ENCODE peak calls at places on chromosomes 16 and 17, in six cellular contexts. One of them, this sample, is unnamed.

GRCh38 chr17:43543771-43544575 is 2.2 kb downstream of the ETV4 start:
- ATAC-seq in upper lobe of right lung: no peak
- ATAC-seq in lower lobe of right lung: no peak
- ATAC-seq in A549: no peak
- ATAC-seq in Panc1: no peak
- ATAC-seq in upper lobe of left lung: no peak
- ATAC-seq in this sample: no peak

GRCh38 chr17:41695954-41696720 is 7.5 kb downstream of the EIF1 start:
- ATAC-seq in lower lobe of right lung: peak; percentile 63
- ATAC-seq in upper lobe of left lung: peak; percentile 77
- ATAC-seq in A549: peak; percentile 48
- ATAC-seq in Panc1: peak; percentile 66
- ATAC-seq in upper lobe of right lung: peak; percentile 78
- ATAC-seq in this sample: no peak

GRCh38 chr17:81556175-81556691 is 4.1 kb upstream of the FAAP100 start:
- ATAC-seq in upper lobe of left lung: no peak
- ATAC-seq in upper lobe of right lung: no peak
- ATAC-seq in lower lobe of right lung: no peak
- ATAC-seq in Panc1: no peak
- ATAC-seq in A549: no peak
- ATAC-seq in this sample: no peak

GRCh38 chr16:84532299-84532724 is 27.9 kb upstream of the MEAK7 start:
- ATAC-seq in upper lobe of right lung: peak; percentile 78
- ATAC-seq in A549: peak; percentile 93
- ATAC-seq in Panc1: peak; percentile 90
- ATAC-seq in lower lobe of right lung: peak; percentile 83
- ATAC-seq in upper lobe of left lung: peak; percentile 87
- ATAC-seq in this sample: peak; percentile 87

GRCh38 chr16:49844399-49844798 is 11.5 kb downstream of the ZNF423 start:
- ATAC-seq in upper lobe of right lung: no peak
- ATAC-seq in lower lobe of right lung: no peak
- ATAC-seq in upper lobe of left lung: no peak
- ATAC-seq in Panc1: no peak
- ATAC-seq in A549: no peak
- ATAC-seq in this sample: no peak

GRCh38 chr17:79788989-79789942 is 7.6 kb downstream of the CBX8 start:
- ATAC-seq in upper lobe of left lung: peak; percentile 1
- ATAC-seq in A549: peak; percentile 1
- ATAC-seq in upper lobe of right lung: peak; percentile 8
- ATAC-seq in lower lobe of right lung: peak; percentile 18
- ATAC-seq in Panc1: peak; percentile 1
- ATAC-seq in this sample: no peak

GRCh38 chr16:89615176-89615575 is 1.7 kb downstream of the DPEP1 start:
- ATAC-seq in lower lobe of right lung: peak; percentile 13
- ATAC-seq in A549: peak; percentile 38
- ATAC-seq in Panc1: peak; percentile 11
- ATAC-seq in upper lobe of left lung: no peak
- ATAC-seq in upper lobe of right lung: peak; percentile 11
- ATAC-seq in this sample: no peak

GRCh38 chr17:64535357-64535756 is 28.6 kb downstream of the CEP95 start:
- ATAC-seq in A549: no peak
- ATAC-seq in upper lobe of left lung: no peak
- ATAC-seq in Panc1: no peak
- ATAC-seq in upper lobe of right lung: no peak
- ATAC-seq in lower lobe of right lung: no peak
- ATAC-seq in this sample: no peak

GRCh38 chr16:31356566-31357323 is 1.8 kb downstream of the ITGAX start:
- ATAC-seq in A549: no peak
- ATAC-seq in Panc1: no peak
- ATAC-seq in lower lobe of right lung: no peak
- ATAC-seq in upper lobe of right lung: peak; percentile 7
- ATAC-seq in upper lobe of left lung: no peak
- ATAC-seq in this sample: no peak

GRCh38 chr17:19507673-19508326 is 25.9 kb upstream of the SLC47A1 start:
- ATAC-seq in upper lobe of right lung: peak; percentile 92
- ATAC-seq in A549: peak; percentile 95
- ATAC-seq in upper lobe of left lung: peak; percentile 94
- ATAC-seq in lower lobe of right lung: peak; percentile 94
- ATAC-seq in Panc1: peak; percentile 95
- ATAC-seq in this sample: peak; percentile 91

GRCh38 chr17:10737786-10738185 is 8.0 kb upstream of the TMEM220 start:
- ATAC-seq in Panc1: no peak
- ATAC-seq in upper lobe of right lung: no peak
- ATAC-seq in upper lobe of left lung: no peak
- ATAC-seq in lower lobe of right lung: no peak
- ATAC-seq in A549: no peak
- ATAC-seq in this sample: no peak

GRCh38 chr16:22233050-22233405 is 26.9 kb downstream of the EEF2K start:
- ATAC-seq in A549: peak; percentile 69
- ATAC-seq in Panc1: no peak
- ATAC-seq in upper lobe of left lung: no peak
- ATAC-seq in lower lobe of right lung: peak; percentile 11
- ATAC-seq in upper lobe of right lung: no peak
- ATAC-seq in this sample: no peak

GRCh38 chr17:17108681-17109049 is 66.4 kb downstream of the MPRIP start:
- ATAC-seq in A549: peak; percentile 12
- ATAC-seq in upper lobe of right lung: peak; percentile 67
- ATAC-seq in Panc1: no peak
- ATAC-seq in lower lobe of right lung: peak; percentile 65
- ATAC-seq in upper lobe of left lung: no peak
- ATAC-seq in this sample: peak; percentile 32

GRCh38 chr16:29790949-29791844 is 646 bp downstream of the KIF22 start:
- ATAC-seq in A549: peak; percentile 61
- ATAC-seq in upper lobe of left lung: peak; percentile 26
- ATAC-seq in lower lobe of right lung: no peak
- ATAC-seq in Panc1: peak; percentile 59
- ATAC-seq in upper lobe of right lung: no peak
- ATAC-seq in this sample: peak; percentile 1

GRCh38 chr16:3698941-3699340 is 18.4 kb downstream of the TRAP1 start:
- ATAC-seq in upper lobe of right lung: no peak
- ATAC-seq in upper lobe of left lung: no peak
- ATAC-seq in A549: no peak
- ATAC-seq in lower lobe of right lung: no peak
- ATAC-seq in Panc1: peak; percentile 42
- ATAC-seq in this sample: no peak

GRCh38 chr17:76528156-76528527 is 9.4 kb downstream of the CYGB start:
- ATAC-seq in Panc1: peak; percentile 49
- ATAC-seq in upper lobe of left lung: no peak
- ATAC-seq in A549: no peak
- ATAC-seq in upper lobe of right lung: no peak
- ATAC-seq in lower lobe of right lung: no peak
- ATAC-seq in this sample: no peak

GRCh38 chr16:78742501-78743283 is 643.2 kb downstream of the WWOX start:
- ATAC-seq in A549: no peak
- ATAC-seq in upper lobe of right lung: peak; percentile 77
- ATAC-seq in Panc1: no peak
- ATAC-seq in upper lobe of left lung: peak; percentile 60
- ATAC-seq in lower lobe of right lung: peak; percentile 71
- ATAC-seq in this sample: peak; percentile 70

GRCh38 chr17:59154335-59154720 is 658 bp downstream of the SKA2 start:
- ATAC-seq in upper lobe of left lung: peak; percentile 9
- ATAC-seq in Panc1: peak; percentile 15
- ATAC-seq in lower lobe of right lung: peak; percentile 25
- ATAC-seq in upper lobe of right lung: no peak
- ATAC-seq in A549: peak; percentile 12
- ATAC-seq in this sample: no peak

GRCh38 chr17:6700948-6701307 is 12.2 kb downstream of the SLC13A5 start:
- ATAC-seq in upper lobe of right lung: no peak
- ATAC-seq in lower lobe of right lung: no peak
- ATAC-seq in Panc1: no peak
- ATAC-seq in upper lobe of left lung: no peak
- ATAC-seq in A549: no peak
- ATAC-seq in this sample: no peak

GRCh38 chr16:56637814-56638750 is at the start of gene MT1A:
- ATAC-seq in lower lobe of right lung: peak; percentile 81
- ATAC-seq in upper lobe of left lung: peak; percentile 87
- ATAC-seq in A549: peak; percentile 77
- ATAC-seq in Panc1: peak; percentile 90
- ATAC-seq in upper lobe of right lung: peak; percentile 80
- ATAC-seq in this sample: peak; percentile 84

GRCh38 chr17:42779942-42780815 is at the start of gene WNK4:
- ATAC-seq in Panc1: peak; percentile 90
- ATAC-seq in lower lobe of right lung: peak; percentile 20
- ATAC-seq in upper lobe of left lung: peak; percentile 63
- ATAC-seq in upper lobe of right lung: peak; percentile 10
- ATAC-seq in A549: peak; percentile 46
- ATAC-seq in this sample: peak; percentile 52

GRCh38 chr17:41728056-41728455 is 6.4 kb downstream of the HAP1 start:
- ATAC-seq in Panc1: no peak
- ATAC-seq in A549: no peak
- ATAC-seq in upper lobe of right lung: no peak
- ATAC-seq in upper lobe of left lung: no peak
- ATAC-seq in lower lobe of right lung: no peak
- ATAC-seq in this sample: no peak

DNA sequence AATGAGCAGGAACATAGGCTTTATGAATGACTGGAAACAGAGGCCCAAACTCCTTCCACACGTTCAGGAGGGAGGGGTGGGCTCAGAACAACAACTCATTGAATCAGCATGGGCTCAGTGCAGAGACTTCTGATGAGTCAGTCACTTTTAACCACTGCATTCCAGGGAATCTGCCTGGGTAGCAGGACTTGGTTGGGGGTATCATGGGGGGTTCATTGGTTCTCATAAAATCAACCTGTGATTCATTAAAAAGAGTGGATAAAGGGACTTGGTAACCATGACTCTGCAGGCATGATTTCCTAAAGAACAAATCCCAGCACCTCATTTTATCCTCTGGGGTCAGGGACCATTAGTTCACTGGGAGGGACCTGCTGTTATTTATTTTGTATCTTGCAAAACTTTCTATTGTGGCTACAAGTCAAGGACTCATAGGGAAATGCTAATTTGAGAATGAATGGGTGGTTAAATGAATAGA is 13.8 kb downstream of the ITGB3 start:
- ATAC-seq in Panc1: no peak
- ATAC-seq in A549: peak; percentile 61
- ATAC-seq in upper lobe of left lung: peak; percentile 57
- ATAC-seq in upper lobe of right lung: no peak
- ATAC-seq in lower lobe of right lung: no peak
- ATAC-seq in this sample: no peak
- TF ChIP-seq CTCF in Panc1: no peak
- TF ChIP-seq CTCF in A549: no peak
- TF ChIP-seq CTCF in upper lobe of left lung: no peak
- TF ChIP-seq CTCF in upper lobe of right lung: no peak
- TF ChIP-seq CTCF in lower lobe of right lung: no peak
- TF ChIP-seq CTCF in this sample: no peak

GRCh38 chr16:87465306-87465705 is 27.5 kb downstream of the ZCCHC14 start:
- ATAC-seq in A549: no peak
- ATAC-seq in upper lobe of right lung: peak; percentile 81
- ATAC-seq in Panc1: peak; percentile 47
- ATAC-seq in upper lobe of left lung: peak; percentile 88
- ATAC-seq in lower lobe of right lung: peak; percentile 87
- ATAC-seq in this sample: peak; percentile 86
- H3K27ac ChIP-seq in A549: peak overlapping the region; percentile 55
- H3K27ac ChIP-seq in upper lobe of right lung: peak overlapping the region; percentile 94
- H3K27ac ChIP-seq in Panc1: peak overlapping the region; percentile 82
- H3K27ac ChIP-seq in upper lobe of left lung: peak overlapping the region; percentile 95
- H3K27ac ChIP-seq in lower lobe of right lung: peak overlapping the region; percentile 88
- H3K27ac ChIP-seq in this sample: peak overlapping the region; percentile 87

GRCh38 chr17:63443053-63443452 is 3.1 kb downstream of the CYB561 start:
- ATAC-seq in upper lobe of left lung: no peak
- ATAC-seq in Panc1: no peak
- ATAC-seq in lower lobe of right lung: no peak
- ATAC-seq in upper lobe of right lung: no peak
- ATAC-seq in A549: no peak
- ATAC-seq in this sample: no peak

GRCh38 chr17:63441654-63442053 is 4.5 kb downstream of the CYB561 start:
- ATAC-seq in A549: no peak
- ATAC-seq in Panc1: no peak
- ATAC-seq in upper lobe of left lung: no peak
- ATAC-seq in lower lobe of right lung: no peak
- ATAC-seq in upper lobe of right lung: no peak
- ATAC-seq in this sample: no peak

GRCh38 chr17:63442074-63442473 is 4.0 kb downstream of the CYB561 start:
- ATAC-seq in upper lobe of left lung: no peak
- ATAC-seq in lower lobe of right lung: no peak
- ATAC-seq in A549: no peak
- ATAC-seq in upper lobe of right lung: no peak
- ATAC-seq in Panc1: no peak
- ATAC-seq in this sample: no peak

GRCh38 chr17:63440770-63441335 is 5.3 kb downstream of the CYB561 start:
- ATAC-seq in upper lobe of right lung: no peak
- ATAC-seq in upper lobe of left lung: no peak
- ATAC-seq in lower lobe of right lung: no peak
- ATAC-seq in A549: no peak
- ATAC-seq in Panc1: no peak
- ATAC-seq in this sample: no peak

DNA sequence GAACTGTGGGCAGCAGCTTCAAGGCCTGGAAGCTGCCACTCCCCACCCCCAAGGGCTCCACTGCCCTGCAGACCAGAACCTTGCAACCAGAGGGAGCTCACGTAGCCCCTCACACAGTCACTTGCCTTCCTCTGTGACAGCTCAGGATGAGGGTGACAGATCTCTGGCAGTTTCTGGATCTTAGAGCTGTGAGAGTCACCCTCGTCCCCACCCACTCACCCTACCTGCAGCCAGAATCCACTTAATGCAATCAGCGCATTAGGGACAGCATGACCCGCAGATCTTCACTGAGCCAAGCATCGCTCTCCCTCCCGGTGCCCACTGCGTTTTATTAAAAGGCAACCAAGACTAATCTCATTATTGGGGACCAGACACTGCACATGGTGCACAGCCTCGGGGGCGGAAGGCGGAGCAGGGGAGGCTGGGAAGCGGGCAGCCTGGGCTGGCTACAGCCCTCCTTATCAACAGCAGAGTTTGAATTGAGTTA is 3.5 kb downstream of the CYB561 start:
- ATAC-seq in upper lobe of right lung: no peak
- ATAC-seq in upper lobe of left lung: no peak
- ATAC-seq in lower lobe of right lung: no peak
- ATAC-seq in Panc1: no peak
- ATAC-seq in A549: peak; percentile 8
- ATAC-seq in this sample: no peak
- H3K4me1 ChIP-seq in upper lobe of right lung: peaks cover 28% of the 10 kb centered on the region
- H3K4me1 ChIP-seq in upper lobe of left lung: peaks cover 92% of the 10 kb centered on the region
- H3K4me1 ChIP-seq in lower lobe of right lung: peaks cover 60% of the 10 kb centered on the region
- H3K4me1 ChIP-seq in Panc1: peaks cover 38% of the 10 kb centered on the region
- H3K4me1 ChIP-seq in A549: peaks cover 15% of the 10 kb centered on the region
- H3K4me1 ChIP-seq in this sample: peaks cover 57% of the 10 kb centered on the region

DNA sequence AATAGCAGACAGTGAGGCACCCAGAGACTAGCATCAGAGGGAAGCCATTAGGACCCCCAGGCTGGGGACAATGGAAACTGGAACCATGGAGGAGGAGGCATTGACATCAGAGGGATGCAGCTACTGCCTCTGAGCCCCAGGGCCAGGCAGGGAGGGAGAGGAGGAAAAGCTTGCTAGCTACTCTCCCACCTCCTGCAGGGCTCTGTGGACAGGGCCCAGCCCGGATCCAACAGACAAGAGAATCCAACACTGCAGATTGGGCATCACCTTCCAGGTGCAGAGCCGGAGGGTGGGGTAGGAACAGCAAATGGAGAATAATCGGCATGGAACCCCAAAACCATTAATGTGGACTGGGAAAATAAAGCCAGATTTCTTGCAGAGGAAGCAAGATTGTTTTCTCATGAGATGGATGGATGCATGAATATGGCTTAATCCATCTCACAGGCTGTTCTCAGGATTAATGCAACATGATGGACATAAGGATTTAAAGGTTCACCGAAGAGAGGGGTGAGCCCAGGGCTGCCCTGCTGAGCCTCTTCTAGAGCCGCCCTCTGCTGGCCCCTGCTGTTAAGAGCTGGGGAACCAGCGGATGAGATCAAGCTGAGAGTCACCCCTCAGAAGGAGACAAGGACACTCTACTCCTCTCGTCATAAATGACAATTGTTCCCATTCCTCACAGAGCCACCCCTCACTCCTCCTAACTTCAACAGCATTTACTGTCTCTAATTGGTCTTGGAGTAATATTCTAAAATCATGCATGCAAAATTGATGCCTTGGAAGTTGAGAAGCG is 48.8 kb downstream of the DNAH3 start:
- ATAC-seq in upper lobe of left lung: no peak
- ATAC-seq in upper lobe of right lung: peak; percentile 59
- ATAC-seq in lower lobe of right lung: peak; percentile 50
- ATAC-seq in Panc1: peak; percentile 88
- ATAC-seq in A549: peak; percentile 94
- ATAC-seq in this sample: no peak
- TF ChIP-seq CTCF in upper lobe of left lung: no peak
- TF ChIP-seq CTCF in upper lobe of right lung: peak; percentile 27
- TF ChIP-seq CTCF in lower lobe of right lung: peak; percentile 22
- TF ChIP-seq CTCF in Panc1: peak; percentile 74
- TF ChIP-seq CTCF in A549: peak; percentile 48
- TF ChIP-seq CTCF in this sample: no peak

This sample was measured in gastroesophageal sphincter.